ENCODE peak calls at places on chromosomes 11 and 22, in eight cellular contexts. One of them, this sample, is unnamed.

GRCh38 chr22:35315855-35316745 is 16.4 kb downstream of the TOM1 start:
- DNase-seq in spleen: peak; percentile 64
- DNase-seq in thoracic aorta: no peak
- DNase-seq in sigmoid colon: peak; percentile 65
- DNase-seq in uterus: peak; percentile 9
- DNase-seq in heart left ventricle: peak; percentile 89
- DNase-seq in GM23338: no peak
- DNase-seq in cardiac fibroblast: no peak
- DNase-seq in this sample: peak; percentile 76

GRCh38 chr11:7512525-7513209 is 1.1 kb upstream of the PPFIBP2 start:
- DNase-seq in uterus: peak; percentile 76
- DNase-seq in heart left ventricle: peak; percentile 91
- DNase-seq in GM23338: peak; percentile 10
- DNase-seq in spleen: peak; percentile 93
- DNase-seq in cardiac fibroblast: peak; percentile 55
- DNase-seq in sigmoid colon: peak; percentile 89
- DNase-seq in thoracic aorta: peak; percentile 40
- DNase-seq in this sample: peak; percentile 83

GRCh38 chr22:17943533-17944204 is 80.7 kb downstream of the MICAL3 start:
- DNase-seq in cardiac fibroblast: no peak
- DNase-seq in sigmoid colon: no peak
- DNase-seq in heart left ventricle: no peak
- DNase-seq in uterus: no peak
- DNase-seq in spleen: no peak
- DNase-seq in GM23338: no peak
- DNase-seq in thoracic aorta: no peak
- DNase-seq in this sample: no peak

GRCh38 chr22:43897751-43898261 is 6.0 kb upstream of the PNPLA5 start:
- DNase-seq in sigmoid colon: no peak
- DNase-seq in GM23338: no peak
- DNase-seq in heart left ventricle: no peak
- DNase-seq in uterus: no peak
- DNase-seq in cardiac fibroblast: peak; percentile 54
- DNase-seq in spleen: no peak
- DNase-seq in thoracic aorta: no peak
- DNase-seq in this sample: no peak

GRCh38 chr22:19220867-19221266 is 42.3 kb upstream of the SLC25A1 start:
- DNase-seq in thoracic aorta: no peak
- DNase-seq in GM23338: no peak
- DNase-seq in cardiac fibroblast: no peak
- DNase-seq in sigmoid colon: no peak
- DNase-seq in uterus: no peak
- DNase-seq in heart left ventricle: no peak
- DNase-seq in spleen: no peak
- DNase-seq in this sample: no peak

GRCh38 chr11:75797796-75798195 is 17.2 kb upstream of the UVRAG start:
- DNase-seq in heart left ventricle: no peak
- DNase-seq in sigmoid colon: no peak
- DNase-seq in spleen: peak; percentile 46
- DNase-seq in GM23338: no peak
- DNase-seq in cardiac fibroblast: peak; percentile 17
- DNase-seq in uterus: no peak
- DNase-seq in thoracic aorta: no peak
- DNase-seq in this sample: no peak

GRCh38 chr11:115659061-115659963 is 155.1 kb upstream of the CADM1 start:
- DNase-seq in cardiac fibroblast: no peak
- DNase-seq in thoracic aorta: no peak
- DNase-seq in sigmoid colon: no peak
- DNase-seq in uterus: no peak
- DNase-seq in GM23338: peak; percentile 68
- DNase-seq in heart left ventricle: peak; percentile 41
- DNase-seq in spleen: no peak
- DNase-seq in this sample: peak; percentile 45

GRCh38 chr11:129115652-129116585 is 76.2 kb downstream of the ARHGAP32 start:
- DNase-seq in thoracic aorta: no peak
- DNase-seq in heart left ventricle: no peak
- DNase-seq in spleen: no peak
- DNase-seq in uterus: no peak
- DNase-seq in sigmoid colon: no peak
- DNase-seq in cardiac fibroblast: peak; percentile 61
- DNase-seq in GM23338: no peak
- DNase-seq in this sample: no peak

GRCh38 chr11:125452125-125452470 is 44.0 kb downstream of the FEZ1 start:
- DNase-seq in GM23338: no peak
- DNase-seq in thoracic aorta: no peak
- DNase-seq in uterus: no peak
- DNase-seq in spleen: no peak
- DNase-seq in sigmoid colon: peak; percentile 8
- DNase-seq in cardiac fibroblast: no peak
- DNase-seq in heart left ventricle: no peak
- DNase-seq in this sample: no peak

GRCh38 chr11:113176971-113177370 is 137.4 kb upstream of the TTC12 start:
- DNase-seq in spleen: no peak
- DNase-seq in GM23338: no peak
- DNase-seq in uterus: no peak
- DNase-seq in sigmoid colon: no peak
- DNase-seq in cardiac fibroblast: peak; percentile 72
- DNase-seq in heart left ventricle: no peak
- DNase-seq in thoracic aorta: no peak
- DNase-seq in this sample: no peak

GRCh38 chr11:67118801-67119576 is at the start of gene KDM2A:
- DNase-seq in thoracic aorta: peak; percentile 98
- DNase-seq in sigmoid colon: peak; percentile 100
- DNase-seq in GM23338: peak; percentile 97
- DNase-seq in heart left ventricle: peak; percentile 99
- DNase-seq in spleen: peak; percentile 100
- DNase-seq in cardiac fibroblast: peak; percentile 99
- DNase-seq in uterus: peak; percentile 99
- DNase-seq in this sample: peak; percentile 99
- TF ChIP-seq CTCF in thoracic aorta: no peak
- TF ChIP-seq CTCF in sigmoid colon: no peak
- TF ChIP-seq CTCF in GM23338: peak; percentile 43
- TF ChIP-seq CTCF in heart left ventricle: peak; percentile 41
- TF ChIP-seq CTCF in spleen: no peak
- TF ChIP-seq CTCF in cardiac fibroblast: no peak
- TF ChIP-seq CTCF in uterus: no peak
- TF ChIP-seq CTCF in this sample: peak; percentile 42

DNA sequence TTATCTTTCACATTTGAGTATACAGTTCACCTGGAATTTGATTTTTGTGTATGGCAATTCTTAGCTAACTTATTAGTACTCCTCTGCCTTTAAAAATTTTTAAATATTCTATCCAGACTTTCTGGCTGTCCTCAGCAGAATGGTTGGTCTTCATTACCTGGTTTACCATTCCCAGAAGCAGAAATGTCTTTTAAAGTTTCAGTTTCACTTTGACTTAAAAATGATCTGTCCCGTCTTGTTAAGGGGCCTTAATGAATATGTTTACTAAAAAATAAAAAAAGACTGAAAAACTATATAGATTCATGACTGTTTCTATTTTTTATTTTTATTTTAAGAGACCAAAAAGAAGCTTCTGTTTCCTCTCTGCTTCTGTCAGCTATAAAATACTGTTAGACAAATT is 70.5 kb upstream of the TNRC6B start:
- DNase-seq in cardiac fibroblast: peak; percentile 5
- DNase-seq in sigmoid colon: no peak
- DNase-seq in thoracic aorta: no peak
- DNase-seq in heart left ventricle: no peak
- DNase-seq in spleen: no peak
- DNase-seq in GM23338: no peak
- DNase-seq in uterus: no peak
- DNase-seq in this sample: no peak
- H3K4me3 ChIP-seq in cardiac fibroblast: peak overlapping the region; percentile 11
- H3K4me3 ChIP-seq in sigmoid colon: peak overlapping the region; percentile 25
- H3K4me3 ChIP-seq in thoracic aorta: peak overlapping the region; percentile 57
- H3K4me3 ChIP-seq in heart left ventricle: peak overlapping the region; percentile 48
- H3K4me3 ChIP-seq in spleen: peak overlapping the region; percentile 28
- H3K4me3 ChIP-seq in GM23338: no peak overlapping the region
- H3K4me3 ChIP-seq in uterus: peak overlapping the region; percentile 6
- H3K4me3 ChIP-seq in this sample: peak overlapping the region; percentile 49

DNA sequence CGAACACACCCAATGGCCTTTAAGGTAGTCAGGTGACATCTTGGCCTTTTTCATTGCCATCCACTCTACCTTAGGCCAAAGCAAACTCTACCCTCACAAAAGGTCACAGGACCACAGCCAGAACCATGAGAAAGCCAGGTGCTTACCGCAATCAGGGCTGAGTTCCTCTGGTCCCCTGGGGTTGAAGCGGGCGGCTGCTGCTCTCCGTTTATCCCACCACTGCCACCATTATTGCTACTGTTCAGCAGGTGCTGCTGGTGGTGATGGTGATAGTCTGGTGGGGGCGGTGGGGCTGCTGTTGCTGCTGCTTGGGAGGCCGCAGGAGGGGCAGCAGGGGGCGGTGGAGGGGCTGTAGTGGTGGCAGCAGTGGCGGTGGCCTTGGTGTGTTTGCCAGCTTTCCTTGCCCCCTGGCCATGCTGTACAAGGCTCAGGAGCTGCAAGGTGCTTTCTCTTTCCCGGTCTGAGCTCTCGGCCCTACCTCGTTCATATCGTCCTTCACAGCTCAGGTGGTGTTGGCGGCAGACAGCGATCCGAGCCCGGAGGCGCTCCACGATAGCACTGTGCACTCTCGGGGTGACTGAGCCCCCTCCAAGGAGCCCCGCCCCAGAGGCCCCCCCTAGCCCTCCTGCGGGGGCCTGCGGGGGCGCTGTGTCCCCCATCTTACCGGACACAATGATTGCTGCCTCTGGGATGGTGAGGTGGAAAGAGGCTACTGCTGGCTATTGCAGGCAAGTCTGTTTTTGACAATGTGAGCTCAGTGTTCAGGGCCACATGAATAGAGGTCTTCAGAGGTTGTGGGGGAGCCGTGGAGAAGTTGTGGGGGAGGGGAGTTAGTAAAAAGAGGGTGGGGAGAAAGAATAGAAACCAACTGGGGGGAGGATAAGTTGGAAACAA is 1.5 kb downstream of the MAML2 start:
- DNase-seq in sigmoid colon: peak; percentile 79
- DNase-seq in GM23338: peak; percentile 56
- DNase-seq in thoracic aorta: no peak
- DNase-seq in heart left ventricle: peak; percentile 33
- DNase-seq in cardiac fibroblast: peak; percentile 74
- DNase-seq in spleen: peak; percentile 91
- DNase-seq in uterus: peak; percentile 67
- DNase-seq in this sample: peak; percentile 45
- TF ChIP-seq CTCF in sigmoid colon: peak; percentile 34
- TF ChIP-seq CTCF in GM23338: peak; percentile 38
- TF ChIP-seq CTCF in thoracic aorta: peak; percentile 49
- TF ChIP-seq CTCF in heart left ventricle: peak; percentile 39
- TF ChIP-seq CTCF in cardiac fibroblast: peak; percentile 57
- TF ChIP-seq CTCF in spleen: peak; percentile 18
- TF ChIP-seq CTCF in uterus: peak; percentile 44
- TF ChIP-seq CTCF in this sample: peak; percentile 49

GRCh38 chr11:93735627-93736026 is 5.7 kb downstream of the TAF1D start:
- DNase-seq in GM23338: no peak
- DNase-seq in cardiac fibroblast: no peak
- DNase-seq in thoracic aorta: no peak
- DNase-seq in heart left ventricle: no peak
- DNase-seq in sigmoid colon: no peak
- DNase-seq in spleen: no peak
- DNase-seq in uterus: no peak
- DNase-seq in this sample: no peak
- H3K4me3 ChIP-seq in GM23338: peak overlapping the region; percentile 4
- H3K4me3 ChIP-seq in cardiac fibroblast: no peak overlapping the region
- H3K4me3 ChIP-seq in thoracic aorta: no peak overlapping the region
- H3K4me3 ChIP-seq in heart left ventricle: no peak overlapping the region
- H3K4me3 ChIP-seq in sigmoid colon: no peak overlapping the region
- H3K4me3 ChIP-seq in spleen: no peak overlapping the region
- H3K4me3 ChIP-seq in uterus: no peak overlapping the region
- H3K4me3 ChIP-seq in this sample: no peak overlapping the region

GRCh38 chr11:19938866-19939265 is 221.4 kb downstream of the DBX1 start:
- DNase-seq in cardiac fibroblast: no peak
- DNase-seq in spleen: no peak
- DNase-seq in thoracic aorta: no peak
- DNase-seq in GM23338: no peak
- DNase-seq in heart left ventricle: no peak
- DNase-seq in uterus: no peak
- DNase-seq in sigmoid colon: no peak
- DNase-seq in this sample: no peak

GRCh38 chr11:19936461-19936860 is 223.8 kb downstream of the DBX1 start:
- DNase-seq in sigmoid colon: no peak
- DNase-seq in cardiac fibroblast: no peak
- DNase-seq in spleen: no peak
- DNase-seq in thoracic aorta: no peak
- DNase-seq in heart left ventricle: no peak
- DNase-seq in uterus: no peak
- DNase-seq in GM23338: no peak
- DNase-seq in this sample: no peak

GRCh38 chr11:19935507-19935906 is 222.9 kb downstream of the NAV2 start:
- DNase-seq in cardiac fibroblast: peak; percentile 62
- DNase-seq in thoracic aorta: no peak
- DNase-seq in uterus: no peak
- DNase-seq in GM23338: peak; percentile 85
- DNase-seq in heart left ventricle: no peak
- DNase-seq in sigmoid colon: no peak
- DNase-seq in spleen: no peak
- DNase-seq in this sample: no peak

GRCh38 chr11:19939415-19939929 is 220.8 kb downstream of the DBX1 start:
- DNase-seq in thoracic aorta: no peak
- DNase-seq in uterus: no peak
- DNase-seq in sigmoid colon: no peak
- DNase-seq in spleen: no peak
- DNase-seq in GM23338: no peak
- DNase-seq in heart left ventricle: no peak
- DNase-seq in cardiac fibroblast: no peak
- DNase-seq in this sample: no peak

DNA sequence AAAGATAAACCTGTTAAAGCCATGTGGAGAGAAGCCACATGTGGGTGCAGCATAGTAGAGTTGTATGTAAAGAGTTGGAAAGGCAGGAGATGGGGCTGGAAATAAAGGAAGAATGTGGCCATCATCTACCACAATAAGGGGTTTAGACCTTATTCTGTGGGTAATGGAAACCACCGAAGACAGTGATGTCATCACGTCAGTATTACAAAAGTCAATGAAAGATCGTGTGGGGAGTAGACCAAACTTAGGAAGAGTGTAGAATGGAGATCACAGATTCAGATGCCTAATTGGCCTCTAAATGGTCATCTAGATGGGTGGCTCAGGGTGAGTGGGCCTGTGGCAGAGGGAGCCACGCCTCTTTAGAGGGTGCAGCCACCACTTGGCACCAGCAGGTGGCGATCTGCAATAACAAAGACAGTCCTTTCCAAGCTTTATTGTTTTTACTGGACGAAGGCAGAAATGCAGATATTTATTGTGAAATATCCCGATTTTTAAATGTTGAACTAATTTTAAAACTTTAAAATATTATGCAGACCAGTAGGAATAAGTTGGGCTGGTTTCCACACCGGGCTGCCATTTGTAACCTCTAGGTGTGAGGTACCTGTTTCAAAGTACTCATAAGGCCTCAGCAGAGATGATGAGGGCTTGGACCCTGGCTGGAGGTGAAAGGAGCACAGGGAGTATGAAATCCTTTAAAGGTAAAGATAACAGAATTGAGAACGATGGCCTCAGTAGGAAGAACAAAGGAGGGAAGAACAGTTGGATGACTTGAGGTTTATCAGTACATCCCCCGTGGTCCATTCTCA is 222.0 kb downstream of the DBX1 start:
- DNase-seq in spleen: no peak
- DNase-seq in GM23338: peak; percentile 79
- DNase-seq in cardiac fibroblast: peak; percentile 72
- DNase-seq in thoracic aorta: no peak
- DNase-seq in sigmoid colon: no peak
- DNase-seq in heart left ventricle: no peak
- DNase-seq in uterus: no peak
- DNase-seq in this sample: peak; percentile 27
- TF ChIP-seq CTCF in spleen: peak; percentile 11
- TF ChIP-seq CTCF in GM23338: peak; percentile 80
- TF ChIP-seq CTCF in cardiac fibroblast: peak; percentile 86
- TF ChIP-seq CTCF in thoracic aorta: peak; percentile 82
- TF ChIP-seq CTCF in sigmoid colon: peak; percentile 78
- TF ChIP-seq CTCF in heart left ventricle: peak; percentile 69
- TF ChIP-seq CTCF in uterus: peak; percentile 35
- TF ChIP-seq CTCF in this sample: peak; percentile 86

GRCh38 chr11:34618406-34618805 is 2.5 kb upstream of the EHF start:
- DNase-seq in spleen: no peak
- DNase-seq in heart left ventricle: no peak
- DNase-seq in uterus: no peak
- DNase-seq in GM23338: no peak
- DNase-seq in sigmoid colon: no peak
- DNase-seq in thoracic aorta: no peak
- DNase-seq in cardiac fibroblast: no peak
- DNase-seq in this sample: no peak
- H3K4me3 ChIP-seq in spleen: no peak overlapping the region
- H3K4me3 ChIP-seq in heart left ventricle: no peak overlapping the region
- H3K4me3 ChIP-seq in uterus: no peak overlapping the region
- H3K4me3 ChIP-seq in GM23338: no peak overlapping the region
- H3K4me3 ChIP-seq in sigmoid colon: no peak overlapping the region
- H3K4me3 ChIP-seq in thoracic aorta: no peak overlapping the region
- H3K4me3 ChIP-seq in cardiac fibroblast: no peak overlapping the region
- H3K4me3 ChIP-seq in this sample: no peak overlapping the region

This sample was measured in left ventricle myocardium inferior.